ENCODE peak calls at places on chromosomes 11 and 22, in ten cellular contexts. One of them, this sample, is unnamed.

GRCh38 chr11:16799890-16800289 is 61.4 kb downstream of the C11orf58 start:
- DNase-seq in effector memory CD8-positive, alpha-beta T cell: no peak
- DNase-seq in ELF-1: no peak
- DNase-seq in A172: no peak
- DNase-seq in HT-29: no peak
- DNase-seq in endodermal cell: no peak
- DNase-seq in renal cortical epithelial cell: no peak
- DNase-seq in activated CD8-positive, alpha-beta memory T cell treated with anti-CD3 and anti-CD28 coated beads, Interleukin-2, amount 10 ng/mL, durations not matched to agents 7 days and 5 days: no peak
- DNase-seq in activated T-cell treated with anti-CD3 and anti-CD28 coated beads for 48 hours: no peak
- DNase-seq in T-helper 1 cell: no peak
- DNase-seq in this sample: no peak

GRCh38 chr22:50058338-50059184 is 463 bp upstream of the TTLL8 start:
- DNase-seq in endodermal cell: peak; percentile 63
- DNase-seq in T-helper 1 cell: no peak
- DNase-seq in effector memory CD8-positive, alpha-beta T cell: no peak
- DNase-seq in HT-29: no peak
- DNase-seq in activated T-cell treated with anti-CD3 and anti-CD28 coated beads for 48 hours: no peak
- DNase-seq in renal cortical epithelial cell: no peak
- DNase-seq in A172: no peak
- DNase-seq in activated CD8-positive, alpha-beta memory T cell treated with anti-CD3 and anti-CD28 coated beads, Interleukin-2, amount 10 ng/mL, durations not matched to agents 7 days and 5 days: no peak
- DNase-seq in ELF-1: no peak
- DNase-seq in this sample: no peak

GRCh38 chr22:22060200-22061084 is 77.9 kb upstream of the TOP3B start:
- DNase-seq in activated T-cell treated with anti-CD3 and anti-CD28 coated beads for 48 hours: peak; percentile 52
- DNase-seq in renal cortical epithelial cell: no peak
- DNase-seq in HT-29: peak; percentile 16
- DNase-seq in activated CD8-positive, alpha-beta memory T cell treated with anti-CD3 and anti-CD28 coated beads, Interleukin-2, amount 10 ng/mL, durations not matched to agents 7 days and 5 days: peak; percentile 77
- DNase-seq in endodermal cell: peak; percentile 96
- DNase-seq in T-helper 1 cell: peak; percentile 46
- DNase-seq in ELF-1: peak; percentile 75
- DNase-seq in A172: no peak
- DNase-seq in effector memory CD8-positive, alpha-beta T cell: peak; percentile 30
- DNase-seq in this sample: no peak

GRCh38 chr11:130464289-130464812 is 15.9 kb downstream of the ADAMTS15 start:
- DNase-seq in ELF-1: no peak
- DNase-seq in activated CD8-positive, alpha-beta memory T cell treated with anti-CD3 and anti-CD28 coated beads, Interleukin-2, amount 10 ng/mL, durations not matched to agents 7 days and 5 days: no peak
- DNase-seq in A172: no peak
- DNase-seq in activated T-cell treated with anti-CD3 and anti-CD28 coated beads for 48 hours: no peak
- DNase-seq in T-helper 1 cell: no peak
- DNase-seq in endodermal cell: no peak
- DNase-seq in effector memory CD8-positive, alpha-beta T cell: no peak
- DNase-seq in renal cortical epithelial cell: peak; percentile 36
- DNase-seq in HT-29: no peak
- DNase-seq in this sample: no peak

GRCh38 chr11:72621008-72621610 is 53.1 kb downstream of the PDE2A start:
- DNase-seq in effector memory CD8-positive, alpha-beta T cell: no peak
- DNase-seq in T-helper 1 cell: peak; percentile 73
- DNase-seq in endodermal cell: no peak
- DNase-seq in activated T-cell treated with anti-CD3 and anti-CD28 coated beads for 48 hours: no peak
- DNase-seq in activated CD8-positive, alpha-beta memory T cell treated with anti-CD3 and anti-CD28 coated beads, Interleukin-2, amount 10 ng/mL, durations not matched to agents 7 days and 5 days: peak; percentile 72
- DNase-seq in A172: no peak
- DNase-seq in ELF-1: no peak
- DNase-seq in HT-29: no peak
- DNase-seq in renal cortical epithelial cell: no peak
- DNase-seq in this sample: no peak

GRCh38 chr22:49119551-49119952 is 708.1 kb downstream of the BRD1 start:
- DNase-seq in activated CD8-positive, alpha-beta memory T cell treated with anti-CD3 and anti-CD28 coated beads, Interleukin-2, amount 10 ng/mL, durations not matched to agents 7 days and 5 days: no peak
- DNase-seq in endodermal cell: peak; percentile 81
- DNase-seq in HT-29: no peak
- DNase-seq in effector memory CD8-positive, alpha-beta T cell: no peak
- DNase-seq in activated T-cell treated with anti-CD3 and anti-CD28 coated beads for 48 hours: no peak
- DNase-seq in T-helper 1 cell: no peak
- DNase-seq in A172: no peak
- DNase-seq in ELF-1: peak; percentile 88
- DNase-seq in renal cortical epithelial cell: no peak
- DNase-seq in this sample: no peak

GRCh38 chr22:20105456-20106204 is 10.3 kb upstream of the RANBP1 start:
- DNase-seq in endodermal cell: no peak
- DNase-seq in A172: no peak
- DNase-seq in HT-29: no peak
- DNase-seq in activated T-cell treated with anti-CD3 and anti-CD28 coated beads for 48 hours: no peak
- DNase-seq in renal cortical epithelial cell: no peak
- DNase-seq in activated CD8-positive, alpha-beta memory T cell treated with anti-CD3 and anti-CD28 coated beads, Interleukin-2, amount 10 ng/mL, durations not matched to agents 7 days and 5 days: no peak
- DNase-seq in effector memory CD8-positive, alpha-beta T cell: no peak
- DNase-seq in ELF-1: no peak
- DNase-seq in T-helper 1 cell: no peak
- DNase-seq in this sample: no peak

GRCh38 chr11:120133216-120134105 is 4.5 kb downstream of the TRIM29 start:
- DNase-seq in activated T-cell treated with anti-CD3 and anti-CD28 coated beads for 48 hours: no peak
- DNase-seq in HT-29: no peak
- DNase-seq in effector memory CD8-positive, alpha-beta T cell: no peak
- DNase-seq in activated CD8-positive, alpha-beta memory T cell treated with anti-CD3 and anti-CD28 coated beads, Interleukin-2, amount 10 ng/mL, durations not matched to agents 7 days and 5 days: peak; percentile 28
- DNase-seq in T-helper 1 cell: no peak
- DNase-seq in endodermal cell: no peak
- DNase-seq in A172: no peak
- DNase-seq in ELF-1: peak; percentile 0
- DNase-seq in renal cortical epithelial cell: no peak
- DNase-seq in this sample: no peak

GRCh38 chr22:25827415-25827814 is 85.4 kb downstream of the MYO18B start:
- DNase-seq in effector memory CD8-positive, alpha-beta T cell: no peak
- DNase-seq in HT-29: no peak
- DNase-seq in A172: no peak
- DNase-seq in ELF-1: no peak
- DNase-seq in activated T-cell treated with anti-CD3 and anti-CD28 coated beads for 48 hours: no peak
- DNase-seq in activated CD8-positive, alpha-beta memory T cell treated with anti-CD3 and anti-CD28 coated beads, Interleukin-2, amount 10 ng/mL, durations not matched to agents 7 days and 5 days: no peak
- DNase-seq in endodermal cell: no peak
- DNase-seq in renal cortical epithelial cell: no peak
- DNase-seq in T-helper 1 cell: no peak
- DNase-seq in this sample: no peak

GRCh38 chr22:19871845-19872778 is 17.4 kb upstream of the GNB1L start:
- DNase-seq in effector memory CD8-positive, alpha-beta T cell: no peak
- DNase-seq in activated CD8-positive, alpha-beta memory T cell treated with anti-CD3 and anti-CD28 coated beads, Interleukin-2, amount 10 ng/mL, durations not matched to agents 7 days and 5 days: no peak
- DNase-seq in T-helper 1 cell: no peak
- DNase-seq in A172: no peak
- DNase-seq in renal cortical epithelial cell: no peak
- DNase-seq in endodermal cell: peak; percentile 47
- DNase-seq in activated T-cell treated with anti-CD3 and anti-CD28 coated beads for 48 hours: no peak
- DNase-seq in HT-29: no peak
- DNase-seq in ELF-1: peak; percentile 1
- DNase-seq in this sample: no peak

GRCh38 chr11:124622531-124623451 is at the start of gene TBRG1:
- DNase-seq in HT-29: peak; percentile 92
- DNase-seq in ELF-1: peak; percentile 96
- DNase-seq in activated T-cell treated with anti-CD3 and anti-CD28 coated beads for 48 hours: peak; percentile 75
- DNase-seq in renal cortical epithelial cell: peak; percentile 84
- DNase-seq in effector memory CD8-positive, alpha-beta T cell: peak; percentile 65
- DNase-seq in T-helper 1 cell: peak; percentile 86
- DNase-seq in endodermal cell: peak; percentile 95
- DNase-seq in A172: peak; percentile 68
- DNase-seq in activated CD8-positive, alpha-beta memory T cell treated with anti-CD3 and anti-CD28 coated beads, Interleukin-2, amount 10 ng/mL, durations not matched to agents 7 days and 5 days: peak; percentile 90
- DNase-seq in this sample: peak; percentile 66

GRCh38 chr22:21832291-21833290 is 34.9 kb downstream of the MAPK1 start:
- DNase-seq in A172: no peak
- DNase-seq in effector memory CD8-positive, alpha-beta T cell: peak; percentile 24
- DNase-seq in endodermal cell: peak; percentile 68
- DNase-seq in HT-29: no peak
- DNase-seq in renal cortical epithelial cell: no peak
- DNase-seq in activated CD8-positive, alpha-beta memory T cell treated with anti-CD3 and anti-CD28 coated beads, Interleukin-2, amount 10 ng/mL, durations not matched to agents 7 days and 5 days: no peak
- DNase-seq in T-helper 1 cell: no peak
- DNase-seq in ELF-1: peak; percentile 26
- DNase-seq in activated T-cell treated with anti-CD3 and anti-CD28 coated beads for 48 hours: no peak
- DNase-seq in this sample: no peak

GRCh38 chr22:26463688-26464087 is 19.9 kb downstream of the HPS4 start:
- DNase-seq in A172: no peak
- DNase-seq in activated T-cell treated with anti-CD3 and anti-CD28 coated beads for 48 hours: no peak
- DNase-seq in renal cortical epithelial cell: no peak
- DNase-seq in activated CD8-positive, alpha-beta memory T cell treated with anti-CD3 and anti-CD28 coated beads, Interleukin-2, amount 10 ng/mL, durations not matched to agents 7 days and 5 days: no peak
- DNase-seq in ELF-1: no peak
- DNase-seq in effector memory CD8-positive, alpha-beta T cell: no peak
- DNase-seq in T-helper 1 cell: no peak
- DNase-seq in HT-29: no peak
- DNase-seq in endodermal cell: no peak
- DNase-seq in this sample: no peak

GRCh38 chr22:29715240-29715639 is 4.6 kb upstream of the CABP7 start:
- DNase-seq in HT-29: no peak
- DNase-seq in renal cortical epithelial cell: no peak
- DNase-seq in activated T-cell treated with anti-CD3 and anti-CD28 coated beads for 48 hours: no peak
- DNase-seq in effector memory CD8-positive, alpha-beta T cell: no peak
- DNase-seq in activated CD8-positive, alpha-beta memory T cell treated with anti-CD3 and anti-CD28 coated beads, Interleukin-2, amount 10 ng/mL, durations not matched to agents 7 days and 5 days: no peak
- DNase-seq in endodermal cell: no peak
- DNase-seq in ELF-1: peak; percentile 65
- DNase-seq in A172: no peak
- DNase-seq in T-helper 1 cell: no peak
- DNase-seq in this sample: no peak

GRCh38 chr22:28424427-28425080 is 255.1 kb downstream of the TTC28 start:
- DNase-seq in renal cortical epithelial cell: peak; percentile 90
- DNase-seq in endodermal cell: no peak
- DNase-seq in effector memory CD8-positive, alpha-beta T cell: no peak
- DNase-seq in activated T-cell treated with anti-CD3 and anti-CD28 coated beads for 48 hours: no peak
- DNase-seq in A172: no peak
- DNase-seq in HT-29: no peak
- DNase-seq in activated CD8-positive, alpha-beta memory T cell treated with anti-CD3 and anti-CD28 coated beads, Interleukin-2, amount 10 ng/mL, durations not matched to agents 7 days and 5 days: no peak
- DNase-seq in T-helper 1 cell: no peak
- DNase-seq in ELF-1: no peak
- DNase-seq in this sample: no peak

GRCh38 chr22:20086101-20086599 is 6.1 kb downstream of the DGCR8 start:
- DNase-seq in HT-29: no peak
- DNase-seq in A172: no peak
- DNase-seq in renal cortical epithelial cell: no peak
- DNase-seq in ELF-1: no peak
- DNase-seq in endodermal cell: no peak
- DNase-seq in T-helper 1 cell: no peak
- DNase-seq in activated CD8-positive, alpha-beta memory T cell treated with anti-CD3 and anti-CD28 coated beads, Interleukin-2, amount 10 ng/mL, durations not matched to agents 7 days and 5 days: no peak
- DNase-seq in effector memory CD8-positive, alpha-beta T cell: no peak
- DNase-seq in activated T-cell treated with anti-CD3 and anti-CD28 coated beads for 48 hours: no peak
- DNase-seq in this sample: no peak

GRCh38 chr11:63595296-63595695 is 18.9 kb downstream of the PLAAT3 start:
- DNase-seq in activated T-cell treated with anti-CD3 and anti-CD28 coated beads for 48 hours: no peak
- DNase-seq in HT-29: no peak
- DNase-seq in A172: no peak
- DNase-seq in ELF-1: no peak
- DNase-seq in renal cortical epithelial cell: peak; percentile 31
- DNase-seq in T-helper 1 cell: no peak
- DNase-seq in endodermal cell: peak; percentile 7
- DNase-seq in activated CD8-positive, alpha-beta memory T cell treated with anti-CD3 and anti-CD28 coated beads, Interleukin-2, amount 10 ng/mL, durations not matched to agents 7 days and 5 days: no peak
- DNase-seq in effector memory CD8-positive, alpha-beta T cell: no peak
- DNase-seq in this sample: no peak

GRCh38 chr11:66336234-66337102 is at the start of gene RIN1:
- DNase-seq in effector memory CD8-positive, alpha-beta T cell: peak; percentile 55
- DNase-seq in activated T-cell treated with anti-CD3 and anti-CD28 coated beads for 48 hours: peak; percentile 71
- DNase-seq in HT-29: peak; percentile 79
- DNase-seq in renal cortical epithelial cell: peak; percentile 97
- DNase-seq in activated CD8-positive, alpha-beta memory T cell treated with anti-CD3 and anti-CD28 coated beads, Interleukin-2, amount 10 ng/mL, durations not matched to agents 7 days and 5 days: peak; percentile 90
- DNase-seq in T-helper 1 cell: peak; percentile 58
- DNase-seq in endodermal cell: peak; percentile 86
- DNase-seq in A172: peak; percentile 99
- DNase-seq in ELF-1: peak; percentile 79
- DNase-seq in this sample: peak; percentile 99

GRCh38 chr22:46066691-46067090 is 83.6 kb upstream of the PPARA start:
- DNase-seq in HT-29: peak; percentile 74
- DNase-seq in A172: peak; percentile 47
- DNase-seq in renal cortical epithelial cell: no peak
- DNase-seq in ELF-1: no peak
- DNase-seq in T-helper 1 cell: no peak
- DNase-seq in endodermal cell: no peak
- DNase-seq in effector memory CD8-positive, alpha-beta T cell: no peak
- DNase-seq in activated T-cell treated with anti-CD3 and anti-CD28 coated beads for 48 hours: no peak
- DNase-seq in activated CD8-positive, alpha-beta memory T cell treated with anti-CD3 and anti-CD28 coated beads, Interleukin-2, amount 10 ng/mL, durations not matched to agents 7 days and 5 days: no peak
- DNase-seq in this sample: peak; percentile 48

GRCh38 chr11:72582206-72583176 is 91.7 kb downstream of the PDE2A start:
- DNase-seq in activated CD8-positive, alpha-beta memory T cell treated with anti-CD3 and anti-CD28 coated beads, Interleukin-2, amount 10 ng/mL, durations not matched to agents 7 days and 5 days: no peak
- DNase-seq in effector memory CD8-positive, alpha-beta T cell: no peak
- DNase-seq in renal cortical epithelial cell: no peak
- DNase-seq in T-helper 1 cell: no peak
- DNase-seq in activated T-cell treated with anti-CD3 and anti-CD28 coated beads for 48 hours: no peak
- DNase-seq in HT-29: no peak
- DNase-seq in ELF-1: no peak
- DNase-seq in endodermal cell: peak; percentile 24
- DNase-seq in A172: no peak
- DNase-seq in this sample: no peak

GRCh38 chr11:70482529-70482917 is 84.2 kb downstream of the CTTN start:
- DNase-seq in renal cortical epithelial cell: no peak
- DNase-seq in A172: no peak
- DNase-seq in effector memory CD8-positive, alpha-beta T cell: no peak
- DNase-seq in HT-29: no peak
- DNase-seq in T-helper 1 cell: no peak
- DNase-seq in activated T-cell treated with anti-CD3 and anti-CD28 coated beads for 48 hours: no peak
- DNase-seq in endodermal cell: no peak
- DNase-seq in activated CD8-positive, alpha-beta memory T cell treated with anti-CD3 and anti-CD28 coated beads, Interleukin-2, amount 10 ng/mL, durations not matched to agents 7 days and 5 days: no peak
- DNase-seq in ELF-1: no peak
- DNase-seq in this sample: no peak

GRCh38 chr11:77473801-77474508 is at the start of gene PAK1:
- DNase-seq in ELF-1: peak; percentile 95
- DNase-seq in effector memory CD8-positive, alpha-beta T cell: peak; percentile 94
- DNase-seq in activated CD8-positive, alpha-beta memory T cell treated with anti-CD3 and anti-CD28 coated beads, Interleukin-2, amount 10 ng/mL, durations not matched to agents 7 days and 5 days: peak; percentile 90
- DNase-seq in renal cortical epithelial cell: peak; percentile 69
- DNase-seq in endodermal cell: peak; percentile 95
- DNase-seq in HT-29: peak; percentile 96
- DNase-seq in T-helper 1 cell: peak; percentile 77
- DNase-seq in activated T-cell treated with anti-CD3 and anti-CD28 coated beads for 48 hours: peak; percentile 76
- DNase-seq in A172: peak; percentile 85
- DNase-seq in this sample: peak; percentile 66

GRCh38 chr11:848380-848931 is 5.8 kb downstream of the TSPAN4 start:
- DNase-seq in renal cortical epithelial cell: no peak
- DNase-seq in endodermal cell: peak; percentile 84
- DNase-seq in A172: no peak
- DNase-seq in activated T-cell treated with anti-CD3 and anti-CD28 coated beads for 48 hours: peak; percentile 63
- DNase-seq in ELF-1: peak; percentile 51
- DNase-seq in T-helper 1 cell: peak; percentile 46
- DNase-seq in HT-29: peak; percentile 67
- DNase-seq in effector memory CD8-positive, alpha-beta T cell: peak; percentile 68
- DNase-seq in activated CD8-positive, alpha-beta memory T cell treated with anti-CD3 and anti-CD28 coated beads, Interleukin-2, amount 10 ng/mL, durations not matched to agents 7 days and 5 days: peak; percentile 74
- DNase-seq in this sample: no peak